ENCODE peak calls at places on chromosome 15, in nine cellular contexts. One of them, this sample, is unnamed.

GRCh38 chr15:58441376-58442070 is 9.7 kb downstream of the LIPC start:
- DNase-seq in AG10803: peak; percentile 91
- DNase-seq in hepatocyte: no peak
- DNase-seq in SK-N-MC: no peak
- DNase-seq in vagina: no peak
- DNase-seq in progenitor cell of endocrine pancreas: no peak
- DNase-seq in sciatic nerve: no peak
- DNase-seq in GM13976: no peak
- DNase-seq in NCI-H345: no peak
- DNase-seq in this sample: no peak

GRCh38 chr15:65393091-65393490 is 15.3 kb upstream of the IGDCC3 start:
- DNase-seq in AG10803: no peak
- DNase-seq in NCI-H345: no peak
- DNase-seq in SK-N-MC: no peak
- DNase-seq in sciatic nerve: no peak
- DNase-seq in progenitor cell of endocrine pancreas: no peak
- DNase-seq in hepatocyte: no peak
- DNase-seq in vagina: no peak
- DNase-seq in GM13976: no peak
- DNase-seq in this sample: no peak

GRCh38 chr15:29774900-29775299 is 47.4 kb downstream of the TJP1 start:
- DNase-seq in GM13976: no peak
- DNase-seq in NCI-H345: no peak
- DNase-seq in SK-N-MC: no peak
- DNase-seq in AG10803: peak; percentile 51
- DNase-seq in sciatic nerve: no peak
- DNase-seq in progenitor cell of endocrine pancreas: no peak
- DNase-seq in hepatocyte: no peak
- DNase-seq in vagina: no peak
- DNase-seq in this sample: no peak

GRCh38 chr15:78105541-78106241 is 13.3 kb downstream of the SH2D7 start:
- DNase-seq in progenitor cell of endocrine pancreas: no peak
- DNase-seq in GM13976: no peak
- DNase-seq in SK-N-MC: no peak
- DNase-seq in sciatic nerve: peak; percentile 51
- DNase-seq in AG10803: peak; percentile 22
- DNase-seq in vagina: no peak
- DNase-seq in NCI-H345: no peak
- DNase-seq in hepatocyte: no peak
- DNase-seq in this sample: no peak

GRCh38 chr15:42457445-42458442 is 33.2 kb downstream of the ZNF106 start:
- DNase-seq in NCI-H345: no peak
- DNase-seq in vagina: no peak
- DNase-seq in progenitor cell of endocrine pancreas: no peak
- DNase-seq in GM13976: peak; percentile 42
- DNase-seq in sciatic nerve: peak; percentile 79
- DNase-seq in hepatocyte: peak; percentile 77
- DNase-seq in SK-N-MC: no peak
- DNase-seq in AG10803: peak; percentile 95
- DNase-seq in this sample: peak; percentile 30

GRCh38 chr15:77982127-77982490 is 95.4 kb downstream of the TBC1D2B start:
- DNase-seq in GM13976: no peak
- DNase-seq in progenitor cell of endocrine pancreas: no peak
- DNase-seq in SK-N-MC: no peak
- DNase-seq in sciatic nerve: no peak
- DNase-seq in vagina: no peak
- DNase-seq in NCI-H345: no peak
- DNase-seq in hepatocyte: no peak
- DNase-seq in AG10803: no peak
- DNase-seq in this sample: no peak

GRCh38 chr15:25173241-25174028 is 218.6 kb downstream of the SNRPN start:
- DNase-seq in AG10803: no peak
- DNase-seq in sciatic nerve: peak; percentile 18
- DNase-seq in hepatocyte: no peak
- DNase-seq in vagina: no peak
- DNase-seq in NCI-H345: no peak
- DNase-seq in progenitor cell of endocrine pancreas: no peak
- DNase-seq in SK-N-MC: no peak
- DNase-seq in GM13976: peak; percentile 5
- DNase-seq in this sample: no peak

GRCh38 chr15:63350178-63350621 is 31.4 kb downstream of the CA12 start:
- DNase-seq in NCI-H345: no peak
- DNase-seq in hepatocyte: no peak
- DNase-seq in AG10803: no peak
- DNase-seq in vagina: no peak
- DNase-seq in sciatic nerve: peak; percentile 77
- DNase-seq in SK-N-MC: no peak
- DNase-seq in GM13976: no peak
- DNase-seq in progenitor cell of endocrine pancreas: no peak
- DNase-seq in this sample: no peak

GRCh38 chr15:100922192-100923040 is 3.3 kb downstream of the LRRK1 start:
- DNase-seq in vagina: no peak
- DNase-seq in sciatic nerve: no peak
- DNase-seq in progenitor cell of endocrine pancreas: no peak
- DNase-seq in NCI-H345: no peak
- DNase-seq in SK-N-MC: no peak
- DNase-seq in GM13976: peak; percentile 61
- DNase-seq in AG10803: no peak
- DNase-seq in hepatocyte: no peak
- DNase-seq in this sample: no peak

GRCh38 chr15:43390723-43391122 is 19.8 kb downstream of the TUBGCP4 start:
- DNase-seq in GM13976: no peak
- DNase-seq in NCI-H345: no peak
- DNase-seq in SK-N-MC: no peak
- DNase-seq in hepatocyte: no peak
- DNase-seq in vagina: no peak
- DNase-seq in progenitor cell of endocrine pancreas: no peak
- DNase-seq in sciatic nerve: no peak
- DNase-seq in AG10803: peak; percentile 21
- DNase-seq in this sample: no peak

GRCh38 chr15:98807262-98807661 is 158.9 kb downstream of the IGF1R start:
- DNase-seq in GM13976: no peak
- DNase-seq in vagina: no peak
- DNase-seq in NCI-H345: no peak
- DNase-seq in sciatic nerve: no peak
- DNase-seq in progenitor cell of endocrine pancreas: no peak
- DNase-seq in AG10803: peak; percentile 92
- DNase-seq in hepatocyte: no peak
- DNase-seq in SK-N-MC: no peak
- DNase-seq in this sample: no peak

GRCh38 chr15:64216722-64217428 is 54.1 kb upstream of the PPIB start:
- DNase-seq in AG10803: peak; percentile 9
- DNase-seq in vagina: no peak
- DNase-seq in SK-N-MC: no peak
- DNase-seq in NCI-H345: peak; percentile 37
- DNase-seq in progenitor cell of endocrine pancreas: no peak
- DNase-seq in sciatic nerve: no peak
- DNase-seq in hepatocyte: peak; percentile 41
- DNase-seq in GM13976: no peak
- DNase-seq in this sample: no peak

GRCh38 chr15:71780349-71780976 is 29.9 kb upstream of the NR2E3 start:
- DNase-seq in SK-N-MC: peak; percentile 16
- DNase-seq in hepatocyte: peak; percentile 71
- DNase-seq in AG10803: peak; percentile 50
- DNase-seq in NCI-H345: no peak
- DNase-seq in sciatic nerve: no peak
- DNase-seq in progenitor cell of endocrine pancreas: no peak
- DNase-seq in vagina: no peak
- DNase-seq in GM13976: peak; percentile 73
- DNase-seq in this sample: peak; percentile 42

GRCh38 chr15:99345832-99346462 is 94.7 kb downstream of the LRRC28 start:
- DNase-seq in sciatic nerve: no peak
- DNase-seq in progenitor cell of endocrine pancreas: no peak
- DNase-seq in AG10803: no peak
- DNase-seq in NCI-H345: no peak
- DNase-seq in GM13976: no peak
- DNase-seq in SK-N-MC: no peak
- DNase-seq in hepatocyte: no peak
- DNase-seq in vagina: no peak
- DNase-seq in this sample: no peak

GRCh38 chr15:74937226-74937601 is 659 bp downstream of the COX5A start:
- DNase-seq in AG10803: no peak
- DNase-seq in hepatocyte: no peak
- DNase-seq in NCI-H345: no peak
- DNase-seq in GM13976: no peak
- DNase-seq in sciatic nerve: no peak
- DNase-seq in vagina: no peak
- DNase-seq in progenitor cell of endocrine pancreas: no peak
- DNase-seq in SK-N-MC: no peak
- DNase-seq in this sample: no peak

GRCh38 chr15:46921906-46922305 is 795.4 kb upstream of the SEMA6D start:
- DNase-seq in hepatocyte: no peak
- DNase-seq in sciatic nerve: no peak
- DNase-seq in AG10803: no peak
- DNase-seq in NCI-H345: no peak
- DNase-seq in vagina: no peak
- DNase-seq in GM13976: no peak
- DNase-seq in SK-N-MC: no peak
- DNase-seq in progenitor cell of endocrine pancreas: no peak
- DNase-seq in this sample: no peak

GRCh38 chr15:58243083-58243482 is 104.9 kb downstream of the AQP9 start:
- DNase-seq in GM13976: no peak
- DNase-seq in sciatic nerve: no peak
- DNase-seq in SK-N-MC: no peak
- DNase-seq in vagina: no peak
- DNase-seq in progenitor cell of endocrine pancreas: no peak
- DNase-seq in AG10803: no peak
- DNase-seq in hepatocyte: no peak
- DNase-seq in NCI-H345: peak; percentile 94
- DNase-seq in this sample: no peak

GRCh38 chr15:101637038-101637437 is 15.1 kb downstream of the TM2D3 start:
- DNase-seq in sciatic nerve: no peak
- DNase-seq in hepatocyte: no peak
- DNase-seq in AG10803: no peak
- DNase-seq in SK-N-MC: no peak
- DNase-seq in NCI-H345: no peak
- DNase-seq in progenitor cell of endocrine pancreas: no peak
- DNase-seq in GM13976: no peak
- DNase-seq in vagina: no peak
- DNase-seq in this sample: no peak

GRCh38 chr15:84594617-84595290 is 6.1 kb upstream of the ZSCAN2 start:
- DNase-seq in progenitor cell of endocrine pancreas: no peak
- DNase-seq in vagina: no peak
- DNase-seq in SK-N-MC: no peak
- DNase-seq in sciatic nerve: no peak
- DNase-seq in NCI-H345: no peak
- DNase-seq in GM13976: no peak
- DNase-seq in AG10803: no peak
- DNase-seq in hepatocyte: peak; percentile 44
- DNase-seq in this sample: no peak

GRCh38 chr15:71656425-71656824 is 153.9 kb upstream of the NR2E3 start:
- DNase-seq in sciatic nerve: no peak
- DNase-seq in AG10803: no peak
- DNase-seq in vagina: no peak
- DNase-seq in hepatocyte: no peak
- DNase-seq in GM13976: no peak
- DNase-seq in SK-N-MC: no peak
- DNase-seq in NCI-H345: no peak
- DNase-seq in progenitor cell of endocrine pancreas: no peak
- DNase-seq in this sample: no peak

GRCh38 chr15:58257776-58258325 is 119.7 kb downstream of the AQP9 start:
- DNase-seq in progenitor cell of endocrine pancreas: no peak
- DNase-seq in GM13976: no peak
- DNase-seq in sciatic nerve: no peak
- DNase-seq in NCI-H345: peak; percentile 68
- DNase-seq in hepatocyte: no peak
- DNase-seq in SK-N-MC: no peak
- DNase-seq in AG10803: no peak
- DNase-seq in vagina: no peak
- DNase-seq in this sample: no peak

GRCh38 chr15:25830844-25831443 is 32.2 kb downstream of the ATP10A start:
- DNase-seq in progenitor cell of endocrine pancreas: no peak
- DNase-seq in SK-N-MC: no peak
- DNase-seq in NCI-H345: no peak
- DNase-seq in sciatic nerve: no peak
- DNase-seq in GM13976: no peak
- DNase-seq in AG10803: peak; percentile 99
- DNase-seq in hepatocyte: peak; percentile 57
- DNase-seq in vagina: no peak
- DNase-seq in this sample: no peak

GRCh38 chr15:89728254-89728653 is 22.8 kb downstream of the MESP1 start:
- DNase-seq in progenitor cell of endocrine pancreas: no peak
- DNase-seq in vagina: no peak
- DNase-seq in AG10803: peak; percentile 69
- DNase-seq in hepatocyte: peak; percentile 48
- DNase-seq in GM13976: no peak
- DNase-seq in SK-N-MC: peak; percentile 22
- DNase-seq in NCI-H345: no peak
- DNase-seq in sciatic nerve: no peak
- DNase-seq in this sample: no peak

GRCh38 chr15:31526916-31527690 is 200.5 kb downstream of the KLF13 start:
- DNase-seq in vagina: no peak
- DNase-seq in NCI-H345: no peak
- DNase-seq in GM13976: no peak
- DNase-seq in progenitor cell of endocrine pancreas: no peak
- DNase-seq in sciatic nerve: no peak
- DNase-seq in SK-N-MC: no peak
- DNase-seq in hepatocyte: no peak
- DNase-seq in AG10803: no peak
- DNase-seq in this sample: no peak

GRCh38 chr15:73910904-73911303 is 15.4 kb upstream of the LOXL1 start:
- DNase-seq in sciatic nerve: no peak
- DNase-seq in SK-N-MC: no peak
- DNase-seq in vagina: no peak
- DNase-seq in NCI-H345: no peak
- DNase-seq in AG10803: no peak
- DNase-seq in progenitor cell of endocrine pancreas: no peak
- DNase-seq in GM13976: no peak
- DNase-seq in hepatocyte: no peak
- DNase-seq in this sample: no peak

GRCh38 chr15:39974656-39975230 is 40.8 kb downstream of the EIF2AK4 start:
- DNase-seq in GM13976: no peak
- DNase-seq in NCI-H345: no peak
- DNase-seq in vagina: no peak
- DNase-seq in AG10803: peak; percentile 18
- DNase-seq in SK-N-MC: no peak
- DNase-seq in hepatocyte: no peak
- DNase-seq in sciatic nerve: no peak
- DNase-seq in progenitor cell of endocrine pancreas: no peak
- DNase-seq in this sample: no peak

GRCh38 chr15:39685999-39686613 is 96.5 kb downstream of the FSIP1 start:
- DNase-seq in NCI-H345: peak; percentile 33
- DNase-seq in GM13976: peak; percentile 39
- DNase-seq in sciatic nerve: no peak
- DNase-seq in progenitor cell of endocrine pancreas: peak; percentile 18
- DNase-seq in vagina: no peak
- DNase-seq in SK-N-MC: peak; percentile 45
- DNase-seq in hepatocyte: peak; percentile 62
- DNase-seq in AG10803: peak; percentile 68
- DNase-seq in this sample: no peak

GRCh38 chr15:48828906-48829305 is 18.0 kb upstream of the CEP152 start:
- DNase-seq in vagina: no peak
- DNase-seq in NCI-H345: no peak
- DNase-seq in AG10803: no peak
- DNase-seq in SK-N-MC: no peak
- DNase-seq in sciatic nerve: no peak
- DNase-seq in progenitor cell of endocrine pancreas: no peak
- DNase-seq in hepatocyte: no peak
- DNase-seq in GM13976: no peak
- DNase-seq in this sample: no peak

GRCh38 chr15:90648137-90649070 is 68.7 kb upstream of the BLM start:
- DNase-seq in hepatocyte: peak; percentile 83
- DNase-seq in progenitor cell of endocrine pancreas: peak; percentile 43
- DNase-seq in AG10803: peak; percentile 70
- DNase-seq in sciatic nerve: peak; percentile 87
- DNase-seq in vagina: no peak
- DNase-seq in NCI-H345: peak; percentile 51
- DNase-seq in SK-N-MC: peak; percentile 78
- DNase-seq in GM13976: peak; percentile 78
- DNase-seq in this sample: peak; percentile 60